ENCODE peak calls at places on chromosomes 13 and 19, in ten cellular contexts. One of them, this sample, is unnamed.

GRCh38 chr19:14629557-14629956 is 45.1 kb downstream of the ADGRE3 start:
- DNase-seq in HEK293T: no peak
- DNase-seq in right lobe of liver: no peak
- DNase-seq in tibial artery: no peak
- DNase-seq in caudate nucleus: no peak
- DNase-seq in AML-193: no peak
- DNase-seq in NCI-H187: no peak
- DNase-seq in AG08396: no peak
- DNase-seq in thoracic aorta: no peak
- DNase-seq in NCI-H1092: no peak
- DNase-seq in this sample: no peak

GRCh38 chr13:29369060-29369743 is 226.3 kb downstream of the SLC7A1 start:
- DNase-seq in HEK293T: peak; percentile 32
- DNase-seq in right lobe of liver: no peak
- DNase-seq in tibial artery: no peak
- DNase-seq in caudate nucleus: no peak
- DNase-seq in AML-193: peak; percentile 88
- DNase-seq in NCI-H187: no peak
- DNase-seq in AG08396: peak; percentile 26
- DNase-seq in thoracic aorta: no peak
- DNase-seq in NCI-H1092: no peak
- DNase-seq in this sample: peak; percentile 36

GRCh38 chr13:33229446-33230177 is 55.9 kb downstream of the STARD13 start:
- DNase-seq in HEK293T: no peak
- DNase-seq in right lobe of liver: no peak
- DNase-seq in tibial artery: no peak
- DNase-seq in caudate nucleus: no peak
- DNase-seq in AML-193: no peak
- DNase-seq in NCI-H187: no peak
- DNase-seq in AG08396: no peak
- DNase-seq in thoracic aorta: no peak
- DNase-seq in NCI-H1092: no peak
- DNase-seq in this sample: no peak

GRCh38 chr19:35169226-35169995 is 14.9 kb downstream of the FXYD5 start:
- DNase-seq in HEK293T: no peak
- DNase-seq in right lobe of liver: no peak
- DNase-seq in tibial artery: no peak
- DNase-seq in caudate nucleus: no peak
- DNase-seq in AML-193: no peak
- DNase-seq in NCI-H187: no peak
- DNase-seq in AG08396: no peak
- DNase-seq in thoracic aorta: no peak
- DNase-seq in NCI-H1092: no peak
- DNase-seq in this sample: no peak

GRCh38 chr13:40272776-40273139 is 393.7 kb downstream of the FOXO1 start:
- DNase-seq in HEK293T: no peak
- DNase-seq in right lobe of liver: no peak
- DNase-seq in tibial artery: no peak
- DNase-seq in caudate nucleus: no peak
- DNase-seq in AML-193: no peak
- DNase-seq in NCI-H187: no peak
- DNase-seq in AG08396: no peak
- DNase-seq in thoracic aorta: no peak
- DNase-seq in NCI-H1092: no peak
- DNase-seq in this sample: peak; percentile 43

GRCh38 chr19:18452386-18452785 is 14.5 kb upstream of the ISYNA1 start:
- DNase-seq in HEK293T: no peak
- DNase-seq in right lobe of liver: no peak
- DNase-seq in tibial artery: no peak
- DNase-seq in caudate nucleus: no peak
- DNase-seq in AML-193: no peak
- DNase-seq in NCI-H187: no peak
- DNase-seq in AG08396: no peak
- DNase-seq in thoracic aorta: no peak
- DNase-seq in NCI-H1092: no peak
- DNase-seq in this sample: no peak

GRCh38 chr19:34707661-34708060 is 26.4 kb upstream of the ZNF181 start:
- DNase-seq in HEK293T: no peak
- DNase-seq in right lobe of liver: no peak
- DNase-seq in tibial artery: no peak
- DNase-seq in caudate nucleus: no peak
- DNase-seq in AML-193: no peak
- DNase-seq in NCI-H187: no peak
- DNase-seq in AG08396: no peak
- DNase-seq in thoracic aorta: no peak
- DNase-seq in NCI-H1092: no peak
- DNase-seq in this sample: no peak

GRCh38 chr13:79770056-79770455 is 289.1 kb downstream of the NDFIP2 start:
- DNase-seq in HEK293T: no peak
- DNase-seq in right lobe of liver: no peak
- DNase-seq in tibial artery: no peak
- DNase-seq in caudate nucleus: no peak
- DNase-seq in AML-193: no peak
- DNase-seq in NCI-H187: no peak
- DNase-seq in AG08396: no peak
- DNase-seq in thoracic aorta: no peak
- DNase-seq in NCI-H1092: no peak
- DNase-seq in this sample: no peak

GRCh38 chr19:30430206-30430734 is 58.1 kb downstream of the ZNF536 start:
- DNase-seq in HEK293T: no peak
- DNase-seq in right lobe of liver: no peak
- DNase-seq in tibial artery: no peak
- DNase-seq in caudate nucleus: no peak
- DNase-seq in AML-193: no peak
- DNase-seq in NCI-H187: no peak
- DNase-seq in AG08396: no peak
- DNase-seq in thoracic aorta: no peak
- DNase-seq in NCI-H1092: no peak
- DNase-seq in this sample: no peak

GRCh38 chr19:12791345-12792047 is at the start of gene JUNB:
- DNase-seq in HEK293T: peak; percentile 74
- DNase-seq in right lobe of liver: peak; percentile 99
- DNase-seq in tibial artery: peak; percentile 99
- DNase-seq in caudate nucleus: peak; percentile 90
- DNase-seq in AML-193: peak; percentile 80
- DNase-seq in NCI-H187: peak; percentile 57
- DNase-seq in AG08396: peak; percentile 95
- DNase-seq in thoracic aorta: peak; percentile 88
- DNase-seq in NCI-H1092: peak; percentile 91
- DNase-seq in this sample: peak; percentile 94

GRCh38 chr19:31154021-31154420 is 195.2 kb downstream of the TSHZ3 start:
- DNase-seq in HEK293T: no peak
- DNase-seq in right lobe of liver: no peak
- DNase-seq in tibial artery: no peak
- DNase-seq in caudate nucleus: no peak
- DNase-seq in AML-193: no peak
- DNase-seq in NCI-H187: no peak
- DNase-seq in AG08396: peak; percentile 56
- DNase-seq in thoracic aorta: no peak
- DNase-seq in NCI-H1092: no peak
- DNase-seq in this sample: peak; percentile 72

GRCh38 chr19:3374369-3375112 is 8.2 kb downstream of the NFIC start:
- DNase-seq in HEK293T: no peak
- DNase-seq in right lobe of liver: peak; percentile 91
- DNase-seq in tibial artery: peak; percentile 95
- DNase-seq in caudate nucleus: no peak
- DNase-seq in AML-193: no peak
- DNase-seq in NCI-H187: no peak
- DNase-seq in AG08396: no peak
- DNase-seq in thoracic aorta: no peak
- DNase-seq in NCI-H1092: no peak
- DNase-seq in this sample: no peak

GRCh38 chr13:50574731-50575130 is 268.8 kb downstream of the DLEU7 start:
- DNase-seq in HEK293T: no peak
- DNase-seq in right lobe of liver: no peak
- DNase-seq in tibial artery: no peak
- DNase-seq in caudate nucleus: no peak
- DNase-seq in AML-193: no peak
- DNase-seq in NCI-H187: no peak
- DNase-seq in AG08396: no peak
- DNase-seq in thoracic aorta: no peak
- DNase-seq in NCI-H1092: no peak
- DNase-seq in this sample: peak; percentile 95